ENCODE peak calls at places on chromosomes 11 and 22, in nine cellular contexts. X, Q, I, O, S, H, F, K and R are unnamed samples.

GRCh38 chr22:34997921-34998320 is 68.0 kb upstream of the ISX start:
- DNase-seq in X (no peak), Q (no peak), I (no peak), O (no peak), S (no peak), H (no peak), F (no peak), K (no peak), R (no peak)

GRCh38 chr22:44254811-44255210 is 57.9 kb downstream of the SHISAL1 start:
- DNase-seq in X (no peak), Q (no peak), I (no peak), O (no peak), S (no peak), H (no peak), F (no peak), K (no peak), R (no peak)

GRCh38 chr22:46524203-46524740 is 13.1 kb downstream of the CELSR1 start:
- DNase-seq in X (no peak), Q (no peak), I (no peak), O (no peak), S (no peak), H (no peak), F (no peak), K (no peak), R (no peak)

GRCh38 chr11:64810891-64811272 is 531 bp upstream of the MEN1 start:
- DNase-seq in X (no peak), Q (no peak), I (no peak), O (no peak), S (peak), H (no peak), F (peak), K (no peak), R (peak)

GRCh38 chr11:12565406-12565805 is 108.8 kb upstream of the TEAD1 start:
- DNase-seq in X (no peak), Q (no peak), I (no peak), O (no peak), S (no peak), H (no peak), F (no peak), K (no peak), R (no peak)

GRCh38 chr22:47052236-47053012 is 290.0 kb downstream of the TBC1D22A start:
- DNase-seq in X (no peak), Q (no peak), I (no peak), O (no peak), S (no peak), H (no peak), F (no peak), K (no peak), R (no peak)

GRCh38 chr11:66159585-66159984 is 89.5 kb downstream of the PACS1 start:
- DNase-seq in X (no peak), Q (no peak), I (no peak), O (peak), S (no peak), H (no peak), F (no peak), K (no peak), R (no peak)

GRCh38 chr11:73961321-73961720 is 10.5 kb downstream of the DNAJB13 start:
- DNase-seq in X (no peak), Q (no peak), I (no peak), O (no peak), S (no peak), H (peak), F (no peak), K (no peak), R (no peak)

GRCh38 chr22:22710719-22711531 is 66.5 kb downstream of the GGTLC2 start:
- DNase-seq in X (peak), Q (peak), I (no peak), O (peak), S (peak), H (peak), F (peak), K (peak), R (peak)

GRCh38 chr11:70624598-70624993 is 226.3 kb downstream of the CTTN start:
- DNase-seq in X (no peak), Q (no peak), I (no peak), O (peak), S (no peak), H (no peak), F (no peak), K (no peak), R (no peak)

GRCh38 chr11:19220903-19221682 is 19.3 kb upstream of the CSRP3 start:
- DNase-seq in X (peak), Q (no peak), I (no peak), O (no peak), S (no peak), H (no peak), F (peak), K (no peak), R (peak)

GRCh38 chr22:38304526-38304925 is 12.7 kb downstream of the CSNK1E start:
- DNase-seq in X (peak), Q (no peak), I (no peak), O (no peak), S (no peak), H (no peak), F (no peak), K (no peak), R (no peak)

GRCh38 chr11:126186708-126187481 is 24.6 kb downstream of the RPUSD4 start:
- DNase-seq in X (no peak), Q (no peak), I (no peak), O (no peak), S (no peak), H (no peak), F (no peak), K (no peak), R (no peak)

GRCh38 chr11:45151362-45151982 is 5.0 kb downstream of the PRDM11 start:
- DNase-seq in X (no peak), Q (no peak), I (no peak), O (no peak), S (no peak), H (no peak), F (no peak), K (no peak), R (no peak)

GRCh38 chr11:31702966-31703365 is 108.2 kb downstream of the PAX6 start:
- DNase-seq in X (no peak), Q (peak), I (no peak), O (no peak), S (no peak), H (peak), F (no peak), K (no peak), R (no peak)

GRCh38 chr11:44190883-44191230 is 95.4 kb downstream of the EXT2 start:
- DNase-seq in X (no peak), Q (no peak), I (no peak), O (no peak), S (no peak), H (peak), F (no peak), K (no peak), R (no peak)

GRCh38 chr11:33263549-33263948 is 6.4 kb downstream of the HIPK3 start:
- DNase-seq in X (no peak), Q (no peak), I (no peak), O (peak), S (no peak), H (no peak), F (no peak), K (no peak), R (no peak)

GRCh38 chr11:113505046-113505445 is 29.8 kb upstream of the DRD2 start:
- DNase-seq in X (no peak), Q (no peak), I (no peak), O (no peak), S (no peak), H (no peak), F (no peak), K (no peak), R (no peak)

DNA sequence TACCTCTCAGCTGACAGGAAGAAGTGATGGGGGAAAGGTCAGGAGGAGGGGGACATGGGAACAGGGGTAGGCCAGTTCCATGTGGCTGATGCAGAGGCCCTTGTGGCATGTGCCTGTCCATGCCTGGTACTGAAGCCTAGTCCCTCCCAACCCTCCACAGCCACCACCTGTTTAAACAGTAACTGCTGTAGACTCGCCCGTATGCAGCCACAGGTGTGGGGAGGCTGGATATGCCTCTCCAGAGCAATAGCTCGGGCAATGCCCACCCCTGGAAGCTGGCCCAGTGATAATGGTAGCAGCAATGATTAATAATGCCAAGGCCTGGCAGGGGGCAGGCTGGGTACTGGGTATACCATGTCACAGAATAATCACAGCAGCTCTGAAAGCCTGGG is 2.3 kb downstream of the SMTN start:
- DNase-seq in X (no peak), Q (no peak), I (no peak), O (no peak), S (peak), H (no peak), F (no peak), K (peak), R (peak)
- H3K4me3 ChIP-seq in X (peak), Q (no peak), I (no peak), O (peak), S (no peak), H (no peak), F (no peak), K (peak), R (no peak)

DNA sequence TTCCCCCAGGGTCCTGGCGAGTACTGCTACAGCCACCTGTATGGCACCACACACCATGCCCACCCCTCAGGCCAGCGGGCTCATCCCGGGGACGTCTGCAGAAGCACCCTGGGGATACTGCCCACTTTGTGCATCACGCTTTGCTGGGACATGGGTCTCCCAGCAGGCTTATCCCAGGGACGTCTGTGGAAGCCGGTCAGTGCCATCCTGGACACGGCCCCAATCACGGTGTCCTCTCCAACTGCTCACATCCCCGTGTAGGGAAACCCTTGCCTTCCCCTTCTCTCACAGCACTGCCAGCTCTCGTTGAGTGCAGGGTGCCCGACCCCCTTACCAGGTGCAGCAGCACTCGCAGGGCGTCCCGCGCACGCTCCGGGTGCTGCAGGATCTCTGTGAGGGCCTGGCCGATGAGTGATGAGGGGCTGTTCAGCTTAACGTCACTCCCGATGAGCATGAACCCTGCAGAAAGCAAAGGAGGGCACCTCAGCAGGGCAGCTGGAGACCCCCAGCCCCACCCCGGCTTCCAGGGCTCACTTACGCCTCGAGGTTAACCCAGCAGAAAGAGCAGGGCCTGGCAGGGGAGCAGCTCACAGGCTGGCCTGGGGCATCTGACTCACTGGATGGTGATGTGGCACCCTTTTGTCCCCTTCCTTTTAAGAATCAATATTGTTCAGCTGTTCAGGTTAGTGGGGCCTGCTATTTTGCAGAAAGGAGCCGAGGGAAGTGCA is 76.9 kb upstream of the PITPNB start:
- DNase-seq in X (peak), Q (no peak), I (no peak), O (no peak), S (peak), H (no peak), F (no peak), K (peak), R (no peak)
- TF ChIP-seq POLR2A in X (no peak), Q (no peak), I (no peak), O (no peak), S (no peak), H (no peak), F (no peak), K (no peak), R (no peak)

GRCh38 chr22:31572939-31573338 is 76.6 kb downstream of the SFI1 start:
- DNase-seq in X (no peak), Q (no peak), I (no peak), O (no peak), S (no peak), H (no peak), F (no peak), K (no peak), R (no peak)
- TF ChIP-seq CTCF in X (no peak), Q (no peak), I (no peak), O (no peak), S (no peak), H (no peak), F (no peak), K (no peak), R (no peak)

GRCh38 chr11:46242462-46242960 is 35.0 kb upstream of the CREB3L1 start:
- DNase-seq in X (no peak), Q (no peak), I (no peak), O (no peak), S (no peak), H (no peak), F (no peak), K (no peak), R (no peak)
- H3K4me3 ChIP-seq in X (peak), Q (peak), I (no peak), O (peak), S (no peak), H (no peak), F (no peak), K (no peak), R (no peak)

DNA sequence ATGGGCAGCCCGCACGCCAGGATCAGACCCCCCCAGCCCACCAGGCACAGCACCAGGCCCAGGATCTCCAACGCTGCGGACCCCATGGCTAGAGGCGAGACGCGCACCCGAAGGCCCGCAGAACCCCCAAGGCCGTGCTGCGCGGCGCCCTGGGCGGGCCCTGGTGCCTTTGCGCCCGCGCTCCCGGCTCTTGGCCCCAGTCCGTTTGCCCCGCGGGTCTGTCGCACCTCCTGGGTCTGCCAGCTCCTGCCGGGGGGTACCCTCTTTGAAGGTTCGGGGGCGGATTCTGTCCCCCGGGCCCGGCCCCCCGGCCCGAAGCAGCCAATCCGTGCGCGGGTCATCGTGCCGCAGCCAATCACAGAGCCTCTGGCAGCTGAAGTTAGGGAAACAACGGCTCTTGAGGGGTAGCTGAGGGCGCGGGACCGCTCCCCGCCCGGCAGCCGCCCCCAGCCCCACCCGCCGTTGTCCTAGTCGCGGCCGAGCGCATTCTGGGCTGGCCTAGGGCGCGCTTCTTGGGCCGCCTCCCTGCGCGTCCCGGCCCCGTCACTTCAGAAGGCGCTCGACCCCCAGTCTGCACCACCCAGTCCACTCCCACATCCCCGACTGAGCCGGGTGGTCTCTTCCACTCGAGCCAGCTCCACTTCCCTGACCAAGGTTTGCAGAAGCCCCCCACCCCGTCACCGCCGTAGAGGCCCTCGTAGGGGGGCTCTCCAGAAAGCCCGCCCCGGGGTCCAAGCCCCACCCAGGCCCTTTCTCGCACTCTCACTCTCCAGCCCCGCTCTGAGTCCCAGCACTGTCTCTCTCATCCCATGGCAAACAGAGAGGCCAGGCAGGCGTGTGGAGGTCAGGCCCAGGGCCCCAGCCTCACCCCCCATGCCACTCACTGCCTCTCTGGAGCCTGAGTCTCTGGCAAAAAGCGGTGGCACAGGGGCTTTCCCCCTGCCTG is at the start of gene CLDN5:
- DNase-seq in X (peak), Q (no peak), I (no peak), O (no peak), S (no peak), H (no peak), F (peak), K (no peak), R (no peak)
- TF ChIP-seq POLR2A in X (peak), Q (no peak), I (peak), O (no peak), S (peak), H (no peak), F (peak), K (no peak), R (no peak)

GRCh38 chr11:67667490-67668190 is 6.8 kb downstream of the ALDH3B2 start:
- DNase-seq in X (no peak), Q (no peak), I (no peak), O (no peak), S (no peak), H (no peak), F (peak), K (no peak), R (peak)

GRCh38 chr11:67666303-67666645 is 8.1 kb downstream of the ALDH3B2 start:
- DNase-seq in X (no peak), Q (no peak), I (no peak), O (no peak), S (no peak), H (no peak), F (no peak), K (no peak), R (no peak)

GRCh38 chr11:67668191-67668551 is 6.3 kb downstream of the ALDH3B2 start:
- DNase-seq in X (no peak), Q (no peak), I (no peak), O (no peak), S (no peak), H (no peak), F (no peak), K (no peak), R (no peak)

GRCh38 chr11:67665537-67666302 is 8.7 kb downstream of the ALDH3B2 start:
- DNase-seq in X (no peak), Q (peak), I (no peak), O (no peak), S (peak), H (no peak), F (peak), K (no peak), R (peak)

DNA sequence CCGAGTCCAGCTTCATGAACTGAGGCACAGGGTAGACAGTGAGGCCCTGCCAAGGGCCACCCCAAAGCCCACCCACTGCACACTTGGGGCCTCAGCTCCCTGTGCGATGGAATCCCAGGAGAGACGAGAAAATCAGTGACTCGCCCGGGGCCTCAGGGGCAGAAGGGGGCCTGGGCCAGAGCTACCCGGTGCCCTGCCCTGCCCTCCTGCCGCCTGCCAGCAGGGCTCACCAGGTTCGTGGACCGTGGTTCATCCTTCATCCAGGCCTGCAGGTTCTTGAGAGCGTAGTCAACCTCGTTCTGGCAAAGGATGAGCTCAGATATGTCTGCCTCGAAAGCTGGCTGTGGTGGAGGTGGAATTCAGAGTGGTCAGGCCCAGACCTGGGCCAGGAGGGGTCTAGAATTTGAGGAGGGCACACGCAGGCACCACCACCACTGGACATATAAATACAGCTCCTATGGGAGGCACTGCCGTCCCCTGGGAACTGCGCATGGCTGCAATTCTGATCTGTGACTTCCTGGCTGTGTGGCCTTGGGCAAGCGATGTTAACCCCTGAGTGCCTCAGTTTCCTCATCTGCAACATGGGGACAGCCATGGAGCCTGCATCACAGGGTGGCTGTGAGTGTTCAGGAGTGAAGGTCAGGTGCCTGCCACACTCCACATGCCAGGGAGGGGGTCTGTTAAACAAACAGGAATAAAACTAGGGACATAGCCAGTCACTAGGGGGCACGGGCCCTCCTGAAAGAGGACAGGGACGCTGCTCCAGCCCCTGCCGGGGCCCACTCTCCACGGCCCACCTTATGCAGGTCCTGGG is 7.5 kb downstream of the ALDH3B2 start:
- DNase-seq in X (no peak), Q (no peak), I (no peak), O (no peak), S (no peak), H (no peak), F (no peak), K (no peak), R (no peak)
- TF ChIP-seq CTCF in X (no peak), Q (no peak), I (no peak), O (no peak), S (no peak), H (no peak), F (no peak), K (no peak), R (no peak)

GRCh38 chr22:17258015-17258827 is 39.0 kb upstream of the ADA2 start:
- DNase-seq in X (peak), Q (no peak), I (no peak), O (peak), S (peak), H (no peak), F (peak), K (no peak), R (peak)
- H3K4me3 ChIP-seq in X (peak), Q (no peak), I (no peak), O (no peak), S (no peak), H (no peak), F (no peak), K (no peak), R (no peak)

GRCh38 chr11:124739479-124740276 is at the start of gene NRGN:
- DNase-seq in X (peak), Q (peak), I (peak), O (peak), S (peak), H (peak), F (peak), K (peak), R (peak)
- TF ChIP-seq POLR2A in X (no peak), Q (no peak), I (no peak), O (no peak), S (no peak), H (no peak), F (peak), K (no peak), R (no peak)